ENCODE peak calls at places on chromosomes 7 and 10, in five cellular contexts. M, B, R, J and O are unnamed samples.

GRCh38 chr7:36657031-36657660 is 67.1 kb downstream of the AOAH start:
- DNase-seq in M (no peak), J (no peak), B (no peak), R (no peak), O (no peak)

GRCh38 chr7:78080811-78081210 is 282.2 kb downstream of the PHTF2 start:
- DNase-seq in J (no peak), M (no peak), B (no peak), R (no peak), O (no peak)

GRCh38 chr7:80823066-80823465 is 95.8 kb downstream of the SEMA3C start:
- DNase-seq in J (no peak), R (no peak), M (no peak), B (no peak), O (no peak)

GRCh38 chr10:72133517-72133916 is 45.2 kb upstream of the SPOCK2 start:
- DNase-seq in B (no peak), R (no peak), M (peak), J (no peak), O (no peak)

GRCh38 chr7:149733131-149733531 is 40.3 kb downstream of the ZNF467 start:
- DNase-seq in J (no peak), M (no peak), B (peak), R (no peak), O (no peak)

GRCh38 chr7:29878081-29878688 is 71.9 kb downstream of the WIPF3 start:
- DNase-seq in J (no peak), R (no peak), M (peak), B (no peak), O (peak)

GRCh38 chr7:75718390-75719031 is 20.2 kb downstream of the HIP1 start:
- DNase-seq in B (no peak), R (no peak), J (no peak), M (no peak), O (no peak)

GRCh38 chr10:21265622-21266021 is 259.9 kb downstream of the SKIDA1 start:
- DNase-seq in R (no peak), M (peak), B (no peak), J (no peak), O (no peak)

GRCh38 chr10:93894516-93895378 is 969 bp downstream of the SLC35G1 start:
- DNase-seq in M (no peak), R (no peak), B (no peak), J (no peak), O (no peak)

GRCh38 chr7:43384585-43385308 is 198.2 kb upstream of the STK17A start:
- DNase-seq in M (no peak), R (no peak), B (no peak), J (no peak), O (no peak)

GRCh38 chr7:1402791-1403755 is 56.2 kb downstream of the MICALL2 start:
- DNase-seq in B (no peak), J (no peak), R (no peak), M (no peak), O (no peak)

GRCh38 chr10:126061526-126061925 is 165.2 kb downstream of the FANK1 start:
- DNase-seq in J (no peak), B (no peak), M (no peak), R (no peak), O (no peak)

GRCh38 chr7:104859754-104860426 is 154.1 kb upstream of the KMT2E start:
- DNase-seq in J (no peak), B (no peak), R (no peak), M (no peak), O (no peak)

GRCh38 chr10:88968316-88968882 is 15.8 kb upstream of the ACTA2 start:
- DNase-seq in M (no peak), R (no peak), J (no peak), B (no peak), O (no peak)

GRCh38 chr7:101869901-101870290 is 52.5 kb downstream of the CUX1 start:
- DNase-seq in B (no peak), M (no peak), R (no peak), J (no peak), O (no peak)

GRCh38 chr7:4406288-4407058 is 275.6 kb upstream of the FOXK1 start:
- DNase-seq in R (no peak), B (no peak), J (no peak), M (no peak), O (no peak)

GRCh38 chr7:22670422-22670815 is 56.6 kb upstream of the IL6 start:
- DNase-seq in M (no peak), R (no peak), B (no peak), J (no peak), O (no peak)

GRCh38 chr7:22671177-22671879 is 55.7 kb upstream of the IL6 start:
- DNase-seq in M (no peak), R (no peak), B (no peak), J (no peak), O (no peak)

GRCh38 chr7:22675917-22676343 is 51.1 kb upstream of the IL6 start:
- DNase-seq in J (no peak), M (peak), B (no peak), R (no peak), O (peak)

GRCh38 chr7:22675436-22675835 is 51.6 kb upstream of the IL6 start:
- DNase-seq in M (peak), J (no peak), B (no peak), R (no peak), O (no peak)

DNA sequence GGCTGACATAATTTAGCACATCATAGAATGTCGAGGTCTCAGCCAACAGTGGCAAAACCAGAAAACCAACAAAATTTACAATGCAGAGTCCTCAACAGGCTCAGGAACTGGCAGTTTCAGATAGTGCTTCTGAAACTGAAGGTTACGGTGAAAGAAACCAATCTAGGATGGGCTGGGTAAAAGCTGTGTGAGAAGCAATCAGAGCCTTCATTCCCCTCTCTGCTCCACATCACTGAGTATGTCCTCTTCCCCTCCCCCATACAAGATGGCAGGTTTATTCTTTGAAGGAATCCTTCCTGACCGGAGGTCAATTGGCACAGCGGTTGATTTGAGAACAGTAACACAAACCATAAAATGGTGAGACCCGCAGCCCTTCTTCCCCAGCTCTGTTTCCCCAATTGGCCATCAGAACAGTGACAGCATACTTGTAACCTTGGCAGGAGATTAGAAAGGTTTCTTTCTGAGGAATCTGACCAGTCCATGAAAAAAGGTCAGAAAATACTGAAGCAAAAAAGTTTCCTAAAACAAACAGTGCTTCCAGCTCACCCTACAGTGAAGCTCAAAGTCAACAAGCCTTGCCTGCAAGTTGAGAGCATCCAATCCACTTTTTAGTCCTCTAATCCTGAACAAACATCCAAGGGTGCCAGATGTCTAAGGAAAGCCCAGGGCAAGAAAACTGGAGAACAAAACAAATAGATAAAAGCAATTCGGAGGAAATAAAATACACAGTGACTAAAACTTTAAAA is 53.9 kb upstream of the IL6 start:
- DNase-seq in B (no peak), J (no peak), M (no peak), R (no peak), O (no peak)
- H3K4me3 ChIP-seq in B (no peak), J (no peak), M (no peak), R (no peak), O (no peak)

GRCh38 chr10:27369832-27370231 is 129.2 kb upstream of the ACBD5 start:
- DNase-seq in J (no peak), M (peak), R (no peak), B (no peak), O (no peak)
- TF ChIP-seq CTCF in J (peak), M (peak), R (no peak), B (no peak), O (no peak)

GRCh38 chr10:34866848-34867247 is 51.8 kb upstream of the PARD3 start:
- DNase-seq in B (no peak), M (no peak), R (no peak), J (no peak), O (no peak)

GRCh38 chr10:34872820-34873219 is 57.7 kb upstream of the PARD3 start:
- DNase-seq in M (no peak), R (no peak), B (no peak), J (no peak), O (no peak)

GRCh38 chr10:34864156-34865075 is 49.3 kb upstream of the PARD3 start:
- DNase-seq in M (no peak), J (no peak), B (no peak), R (no peak), O (no peak)

GRCh38 chr10:34868589-34868988 is 53.5 kb upstream of the PARD3 start:
- DNase-seq in B (no peak), R (no peak), J (no peak), M (no peak), O (no peak)

GRCh38 chr10:34869128-34869836 is 54.2 kb upstream of the PARD3 start:
- DNase-seq in R (no peak), J (no peak), M (no peak), B (no peak), O (no peak)
- H3K4me3 ChIP-seq in R (no peak), J (no peak), M (no peak), B (no peak), O (no peak)

DNA sequence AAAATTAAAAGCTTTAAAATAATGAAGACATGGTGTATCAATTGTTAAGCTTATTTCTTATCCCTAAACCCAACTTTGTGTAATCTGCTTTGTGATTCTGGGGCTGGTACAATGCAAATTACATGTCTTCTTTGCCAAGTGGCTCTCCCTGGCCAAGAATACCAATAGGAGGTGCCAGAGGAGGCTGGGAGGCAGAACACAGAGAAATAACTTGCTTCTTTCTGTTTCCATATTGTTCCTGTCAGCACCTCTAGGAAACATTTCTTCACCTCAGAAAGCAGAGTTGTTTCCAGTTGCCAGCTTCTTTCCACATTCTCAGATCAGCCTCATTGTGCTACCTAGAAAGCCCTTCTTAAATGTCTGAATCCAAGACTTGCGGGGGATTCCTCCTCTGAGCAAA is 174.4 kb downstream of the MDFIC start:
- DNase-seq in J (no peak), B (no peak), R (no peak), M (peak), O (no peak)
- TF ChIP-seq CTCF in J (no peak), B (no peak), R (no peak), M (peak), O (no peak)

GRCh38 chr10:30219977-30220751 is 128.9 kb downstream of the MTPAP start:
- DNase-seq in B (no peak), J (no peak), M (peak), R (no peak), O (no peak)
- H3K4me3 ChIP-seq in B (peak), J (peak), M (peak), R (peak), O (no peak)

DNA sequence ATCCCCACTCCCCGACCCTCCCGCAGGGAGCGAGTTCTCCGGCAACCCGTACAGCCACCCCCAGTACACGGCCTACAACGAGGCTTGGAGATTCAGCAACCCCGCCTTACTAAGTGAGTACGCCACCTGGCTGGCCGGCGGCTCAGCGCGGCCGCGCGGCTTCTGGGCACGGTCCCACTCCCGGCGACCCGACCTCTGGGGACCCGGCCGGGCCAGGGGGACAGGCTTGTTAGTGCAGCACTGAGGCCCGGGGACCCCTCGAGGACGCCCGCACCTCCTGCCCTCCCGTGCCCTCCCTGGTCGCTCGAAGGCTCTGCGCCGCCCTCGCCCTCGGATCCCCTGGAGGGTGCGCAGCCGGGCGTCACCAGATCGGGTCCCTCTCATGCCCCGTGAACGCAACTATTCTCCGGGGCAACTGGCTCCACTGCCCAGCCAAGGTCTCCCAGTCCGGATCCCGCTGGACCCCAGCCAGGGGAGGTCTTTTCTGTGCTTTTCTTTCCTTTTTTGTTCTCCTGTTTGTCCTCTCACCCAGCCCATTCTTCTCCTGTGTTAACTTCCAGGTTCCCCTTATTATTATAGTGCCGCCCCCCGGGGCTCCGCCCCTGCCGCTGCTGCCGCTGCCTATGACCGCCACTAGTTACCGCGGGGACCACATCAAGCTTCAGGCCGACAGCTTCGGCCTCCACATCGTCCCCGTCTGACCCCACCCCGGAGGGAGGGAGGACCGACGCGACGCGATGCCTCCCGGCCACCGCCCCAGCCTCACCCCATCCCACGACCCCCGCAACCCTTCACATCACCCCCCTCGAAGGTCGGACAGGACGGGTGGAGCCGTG is 81.8 kb downstream of the PAX2 start:
- DNase-seq in J (no peak), M (no peak), R (no peak), B (no peak), O (no peak)
- TF ChIP-seq CTCF in J (peak), M (no peak), R (no peak), B (peak), O (no peak)